ENCODE peak calls at places on chromosomes 1 and 21, in four cellular contexts. B is left cardiac atrium, T is omental fat pad, H is neural crest cell. C is an unnamed sample.

GRCh38 chr1:36609241-36610027 is 126.7 kb upstream of the CSF3R start:
- DNase-seq in B (peak), T (no peak), H (peak), C (no peak)

GRCh38 chr1:111598534-111598933 is 21.1 kb upstream of the RAP1A start:
- DNase-seq in B (no peak), T (no peak), H (no peak), C (no peak)

GRCh38 chr1:178464566-178464965 is 32.2 kb downstream of the CLEC20A start:
- DNase-seq in B (no peak), T (no peak), H (no peak), C (no peak)

GRCh38 chr1:212451416-212452322 is 18.9 kb downstream of the NENF start:
- DNase-seq in B (no peak), T (no peak), H (no peak), C (no peak)

GRCh38 chr1:93448292-93448982 is 519 bp downstream of the FNBP1L start:
- DNase-seq in B (peak), T (no peak), H (peak), C (peak)

GRCh38 chr1:218411101-218411500 is 66.0 kb downstream of the TGFB2 start:
- DNase-seq in B (no peak), T (no peak), H (no peak), C (no peak)

GRCh38 chr1:54615531-54616245 is 7.6 kb downstream of the FAM151A start:
- DNase-seq in B (no peak), T (no peak), H (no peak), C (no peak)

GRCh38 chr1:14778882-14779594 is 180.6 kb downstream of the KAZN start:
- DNase-seq in B (peak), T (no peak), H (peak), C (no peak)

GRCh38 chr1:230792691-230793462 is 45.7 kb downstream of the CAPN9 start:
- DNase-seq in B (no peak), T (no peak), H (no peak), C (no peak)

GRCh38 chr1:221873663-221874062 is 131.8 kb upstream of the DUSP10 start:
- DNase-seq in B (no peak), T (no peak), H (no peak), C (no peak)

GRCh38 chr21:22297575-22297974 is 1299.4 kb downstream of the NCAM2 start:
- DNase-seq in B (no peak), T (no peak), H (no peak), C (no peak)

GRCh38 chr1:30756545-30757195 is 904 bp downstream of the LAPTM5 start:
- DNase-seq in B (peak), T (peak), H (no peak), C (peak)

GRCh38 chr1:240404286-240404685 is 207.7 kb downstream of the GREM2 start:
- DNase-seq in B (no peak), T (no peak), H (no peak), C (no peak)

GRCh38 chr1:111553199-111553598 is 49.8 kb upstream of the ADORA3 start:
- DNase-seq in B (no peak), T (no peak), H (no peak), C (no peak)

GRCh38 chr1:12185556-12186276 is 18.9 kb downstream of the TNFRSF1B start:
- DNase-seq in B (no peak), T (no peak), H (no peak), C (no peak)

GRCh38 chr21:43959231-43960041 is 52.7 kb upstream of the TRAPPC10 start:
- DNase-seq in B (no peak), T (no peak), H (no peak), C (no peak)

GRCh38 chr1:14756617-14757259 is 158.3 kb downstream of the KAZN start:
- DNase-seq in B (no peak), T (no peak), H (no peak), C (no peak)

GRCh38 chr21:37670883-37671282 is 245.4 kb downstream of the KCNJ6 start:
- DNase-seq in B (no peak), T (no peak), H (no peak), C (no peak)

GRCh38 chr1:208510192-208510952 is 266.2 kb upstream of the PLXNA2 start:
- DNase-seq in B (no peak), T (no peak), H (no peak), C (no peak)

GRCh38 chr1:114502080-114502479 is 8.9 kb downstream of the TRIM33 start:
- DNase-seq in B (no peak), T (no peak), H (no peak), C (no peak)

GRCh38 chr1:43617011-43617410 is 32.9 kb upstream of the KDM4A start:
- DNase-seq in B (no peak), T (no peak), H (no peak), C (no peak)

GRCh38 chr21:31753949-31754348 is 22.0 kb upstream of the SCAF4 start:
- DNase-seq in B (no peak), T (no peak), H (no peak), C (no peak)

GRCh38 chr1:18901952-18902522 is 318 bp downstream of the ALDH4A1 start:
- DNase-seq in B (no peak), T (no peak), H (no peak), C (peak)

GRCh38 chr1:183223467-183223866 is 37.4 kb downstream of the LAMC2 start:
- DNase-seq in B (no peak), T (no peak), H (no peak), C (no peak)

GRCh38 chr1:23100074-23100748 is 68.4 kb downstream of the LUZP1 start:
- DNase-seq in B (no peak), T (no peak), H (no peak), C (no peak)

GRCh38 chr1:27342778-27343638 is 1.2 kb downstream of the SYTL1 start:
- DNase-seq in B (no peak), T (no peak), H (no peak), C (no peak)

GRCh38 chr1:241240084-241240483 is 116.9 kb downstream of the RGS7 start:
- DNase-seq in B (no peak), T (no peak), H (no peak), C (no peak)

GRCh38 chr1:207309775-207310273 is 11.7 kb upstream of the CD55 start:
- DNase-seq in B (peak), T (no peak), H (no peak), C (no peak)

GRCh38 chr1:92832537-92833160 is 809 bp downstream of the RPL5 start:
- DNase-seq in B (no peak), T (no peak), H (no peak), C (no peak)

GRCh38 chr1:1402081-1402900 is 3.2 kb upstream of the CCNL2 start:
- DNase-seq in B (no peak), T (no peak), H (peak), C (no peak)

GRCh38 chr1:38778051-38778450 is 81.5 kb downstream of the RRAGC start:
- DNase-seq in B (no peak), T (no peak), H (no peak), C (no peak)

GRCh38 chr1:36397083-36397377 is 678 bp downstream of the LSM10 start:
- DNase-seq in B (no peak), T (no peak), H (no peak), C (no peak)

GRCh38 chr1:29136463-29136915 is 12.8 kb upstream of the TMEM200B start:
- DNase-seq in B (peak), T (no peak), H (no peak), C (no peak)

GRCh38 chr1:248871837-248872401 is 13.0 kb upstream of the ZNF692 start:
- DNase-seq in B (no peak), T (no peak), H (no peak), C (no peak)

GRCh38 chr1:6491480-6491962 is at the start of gene PLEKHG5:
- DNase-seq in B (no peak), T (no peak), H (no peak), C (no peak)

GRCh38 chr1:39529901-39530535 is 38.6 kb downstream of the BMP8A start:
- DNase-seq in B (no peak), T (no peak), H (no peak), C (no peak)

GRCh38 chr1:108512239-108513071 is 47.4 kb upstream of the EEIG2 start:
- DNase-seq in B (no peak), T (no peak), H (no peak), C (no peak)

GRCh38 chr1:52032124-52032784 is 1.4 kb downstream of the KTI12 start:
- DNase-seq in B (no peak), T (no peak), H (no peak), C (no peak)

GRCh38 chr1:183209533-183210158 is 23.6 kb downstream of the LAMC2 start:
- DNase-seq in B (no peak), T (no peak), H (no peak), C (no peak)

C was measured in left ventricle myocardium inferior.